ENCODE peak calls at places on chromosomes 3 and 15, in eight cellular contexts. U is AG09309, W is brain microvascular endothelial cell, L is AG10803, E is body of pancreas, O is bronchial epithelial cell, D is right lobe of liver, F is fibroblast of the aortic adventitia. T is an unnamed sample.

GRCh38 chr3:125916376-125916978 is 52.5 kb upstream of the ROPN1B start:
- DNase-seq in D (peak), F (peak), L (peak), W (no peak), U (peak), E (peak), O (peak), T (peak)

GRCh38 chr3:188955919-188956318 is 215.9 kb upstream of the TPRG1 start:
- DNase-seq in U (no peak), F (no peak), O (no peak), D (no peak), W (no peak), E (no peak), L (no peak), T (no peak)

GRCh38 chr3:127485396-127486170 is 105.0 kb downstream of the TPRA1 start:
- DNase-seq in W (no peak), O (no peak), U (no peak), D (no peak), F (no peak), L (no peak), E (no peak), T (no peak)

GRCh38 chr3:52471371-52472238 is 16.2 kb downstream of the NISCH start:
- DNase-seq in O (peak), L (peak), D (peak), U (no peak), E (peak), F (peak), W (peak), T (no peak)

GRCh38 chr15:45449878-45450277 is 71.5 kb upstream of the GATM start:
- DNase-seq in D (no peak), W (no peak), E (peak), L (no peak), O (peak), U (no peak), F (no peak), T (no peak)

GRCh38 chr15:80752204-80752603 is 27.0 kb upstream of the CEMIP start:
- DNase-seq in D (no peak), U (no peak), L (no peak), E (no peak), W (no peak), F (no peak), O (no peak), T (no peak)

GRCh38 chr3:12965999-12966846 is 107.0 kb downstream of the IQSEC1 start:
- DNase-seq in W (no peak), O (peak), F (no peak), E (no peak), D (no peak), L (no peak), U (no peak), T (no peak)

GRCh38 chr3:114370537-114371174 is 76.8 kb downstream of the TIGIT start:
- DNase-seq in L (no peak), E (no peak), W (no peak), F (no peak), O (no peak), D (no peak), U (no peak), T (no peak)

GRCh38 chr3:18389108-18389733 is 35.9 kb downstream of the SATB1 start:
- DNase-seq in O (peak), U (no peak), D (no peak), F (peak), W (no peak), L (peak), E (peak), T (no peak)

GRCh38 chr15:34716111-34716510 is 38.7 kb downstream of the GJD2 start:
- DNase-seq in F (no peak), L (no peak), E (peak), O (no peak), W (no peak), D (peak), U (no peak), T (no peak)

GRCh38 chr3:107813066-107813465 is 277.8 kb downstream of the CD47 start:
- DNase-seq in W (peak), U (no peak), O (no peak), L (no peak), D (no peak), E (no peak), F (peak), T (no peak)

GRCh38 chr15:43514241-43515057 is 3.0 kb upstream of the MAP1A start:
- DNase-seq in F (peak), W (no peak), D (no peak), U (no peak), O (no peak), E (no peak), L (peak), T (no peak)

GRCh38 chr15:27092404-27092803 is 121.4 kb downstream of the GABRG3 start:
- DNase-seq in D (no peak), W (no peak), E (no peak), F (no peak), L (no peak), U (no peak), O (no peak), T (no peak)

GRCh38 chr3:111729087-111729846 is 129.8 kb upstream of the PHLDB2 start:
- DNase-seq in D (no peak), F (peak), W (peak), O (no peak), L (peak), U (peak), E (peak), T (no peak)

GRCh38 chr15:79775821-79776220 is 121.0 kb downstream of the MTHFS start:
- DNase-seq in D (no peak), E (no peak), U (no peak), O (no peak), L (no peak), F (no peak), W (no peak), T (no peak)

GRCh38 chr3:198079771-198080520 is 119.9 kb downstream of the LMLN start:
- DNase-seq in E (peak), U (no peak), L (no peak), O (peak), F (no peak), D (no peak), W (no peak), T (no peak)

GRCh38 chr3:7309707-7310106 is 448.8 kb downstream of the GRM7 start:
- DNase-seq in E (peak), D (no peak), F (peak), U (no peak), W (no peak), L (peak), O (no peak), T (no peak)

GRCh38 chr3:57004154-57004730 is 56.2 kb upstream of the SPATA12 start:
- DNase-seq in F (no peak), D (no peak), O (peak), U (no peak), L (no peak), W (no peak), E (no peak), T (no peak)

GRCh38 chr15:93043621-93044300 is 45.2 kb downstream of the RGMA start:
- DNase-seq in L (no peak), E (no peak), U (no peak), O (no peak), W (no peak), D (peak), F (no peak), T (no peak)

GRCh38 chr15:95174281-95174680 is 942.9 kb downstream of the MCTP2 start:
- DNase-seq in L (peak), F (no peak), E (peak), O (no peak), W (no peak), U (no peak), D (no peak), T (no peak)

GRCh38 chr3:8239095-8239494 is 262.5 kb upstream of the LMCD1 start:
- DNase-seq in D (peak), E (peak), O (peak), F (no peak), L (no peak), W (no peak), U (no peak), T (no peak)

GRCh38 chr3:139537325-139537724 is 2.2 kb downstream of the RBP1 start:
- DNase-seq in E (no peak), D (no peak), F (peak), O (peak), L (peak), U (no peak), W (peak), T (no peak)

GRCh38 chr3:133459400-133459799 is 59.5 kb downstream of the BFSP2 start:
- DNase-seq in E (no peak), D (peak), F (peak), O (no peak), W (no peak), U (no peak), L (no peak), T (no peak)

GRCh38 chr3:66473637-66474036 is 27.2 kb downstream of the LRIG1 start:
- DNase-seq in O (no peak), W (peak), E (no peak), U (peak), F (peak), L (peak), D (no peak), T (peak)

GRCh38 chr15:60424006-60424405 is 26.2 kb upstream of the ANXA2 start:
- DNase-seq in U (no peak), F (no peak), L (no peak), E (no peak), D (no peak), O (no peak), W (no peak), T (no peak)

GRCh38 chr3:120418866-120419490 is 31.8 kb downstream of the FSTL1 start:
- DNase-seq in E (peak), L (no peak), W (peak), U (no peak), D (peak), O (peak), F (peak), T (no peak)

GRCh38 chr3:134567605-134568004 is 81.7 kb downstream of the CEP63 start:
- DNase-seq in O (no peak), F (no peak), W (no peak), E (no peak), L (no peak), D (no peak), U (no peak), T (no peak)

GRCh38 chr3:88744896-88745295 is 362.5 kb upstream of the EPHA3 start:
- DNase-seq in F (no peak), E (no peak), D (no peak), L (peak), O (no peak), W (no peak), U (no peak), T (no peak)

GRCh38 chr15:28881600-28881999 is 4.2 kb upstream of the APBA2 start:
- DNase-seq in D (no peak), O (no peak), F (no peak), U (no peak), L (no peak), W (no peak), E (no peak), T (no peak)

GRCh38 chr15:31401282-31401681 is 74.6 kb downstream of the KLF13 start:
- DNase-seq in O (no peak), D (no peak), E (no peak), F (no peak), L (no peak), W (no peak), U (no peak), T (no peak)

GRCh38 chr15:31402003-31402402 is 75.4 kb downstream of the KLF13 start:
- DNase-seq in E (no peak), L (no peak), F (no peak), U (no peak), D (no peak), W (no peak), O (no peak), T (no peak)

GRCh38 chr15:31403606-31404005 is 77.0 kb downstream of the KLF13 start:
- DNase-seq in O (peak), W (peak), D (no peak), E (no peak), U (peak), L (peak), F (peak), T (no peak)

GRCh38 chr15:31403096-31403495 is 76.5 kb downstream of the KLF13 start:
- DNase-seq in W (peak), U (no peak), O (no peak), D (no peak), L (peak), E (no peak), F (no peak), T (no peak)

DNA sequence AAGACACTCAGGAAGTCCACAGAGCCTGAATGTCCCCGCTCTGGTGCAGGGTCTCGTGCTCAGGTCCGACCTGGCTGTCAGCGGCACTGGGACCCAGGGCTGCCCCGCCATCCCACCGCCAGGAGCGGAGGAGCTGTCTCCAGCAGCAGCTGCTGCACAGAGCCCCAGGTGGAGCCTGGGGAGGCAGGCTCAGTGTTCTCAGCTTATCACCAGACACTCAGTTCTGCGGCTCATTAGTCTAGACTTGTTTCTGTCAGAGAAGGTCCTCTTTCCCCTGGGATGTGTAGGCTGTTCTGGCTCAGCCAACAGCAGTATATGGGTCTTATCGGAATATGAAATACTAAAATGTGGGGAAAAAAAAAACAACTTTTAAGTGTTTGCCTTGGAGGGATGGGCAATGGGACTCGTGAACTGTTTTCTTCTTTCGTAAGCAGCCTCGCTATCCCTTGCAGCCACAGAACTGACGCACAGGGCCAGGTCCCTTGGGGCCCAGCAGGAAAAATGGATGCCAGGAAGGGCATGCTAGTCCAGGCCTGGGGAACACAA is 75.9 kb downstream of the KLF13 start:
- DNase-seq in E (no peak), U (peak), F (peak), D (no peak), W (peak), L (peak), O (no peak), T (no peak)
- TF ChIP-seq CTCF in E (no peak), U (no peak), F (no peak), D (no peak), W (no peak), L (no peak), O (no peak), T (no peak)

GRCh38 chr3:24829011-24829581 is 334.4 kb upstream of the THRB start:
- DNase-seq in D (peak), W (no peak), O (no peak), F (no peak), U (no peak), E (peak), L (no peak), T (no peak)
- H3K4me3 ChIP-seq in D (peak), W (peak), O (peak), F (no peak), U (no peak), E (peak), L (no peak), T (no peak)

DNA sequence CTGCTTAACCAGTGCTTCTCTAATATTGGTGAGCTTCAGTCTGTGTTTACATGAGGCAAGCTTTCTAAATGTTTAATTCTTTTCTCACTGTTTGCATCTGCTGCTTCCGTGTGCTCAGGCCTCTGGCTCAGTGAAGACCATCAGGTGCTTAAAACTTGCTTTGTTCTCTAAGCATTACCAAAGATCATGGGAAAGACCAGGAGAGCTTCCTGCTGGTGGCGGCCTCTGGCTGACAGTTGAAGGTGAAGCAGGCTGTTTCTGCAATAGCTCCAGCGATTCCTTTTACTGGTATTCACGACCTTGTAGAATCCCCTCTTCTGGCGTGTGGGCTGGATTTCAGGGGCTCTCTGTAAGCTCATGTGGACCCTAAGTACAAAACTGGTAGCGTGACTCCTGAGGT is 45.1 kb downstream of the EDEM1 start:
- DNase-seq in E (no peak), U (no peak), O (no peak), W (no peak), L (no peak), F (no peak), D (no peak), T (no peak)
- TF ChIP-seq CTCF in E (no peak), U (no peak), O (no peak), W (no peak), L (no peak), F (no peak), D (no peak), T (peak)

GRCh38 chr3:50274371-50275104 is 4.3 kb upstream of the LSMEM2 start:
- DNase-seq in U (no peak), O (peak), L (peak), F (peak), D (peak), E (peak), W (no peak), T (no peak)

GRCh38 chr3:50271314-50272072 is 2.5 kb downstream of the SEMA3B start:
- DNase-seq in F (no peak), U (no peak), O (no peak), W (no peak), L (no peak), D (no peak), E (no peak), T (no peak)

GRCh38 chr3:50270841-50271240 is 1.9 kb downstream of the SEMA3B start:
- DNase-seq in F (no peak), L (no peak), O (no peak), W (no peak), E (no peak), D (no peak), U (no peak), T (no peak)

GRCh38 chr3:50273689-50274065 is 4.7 kb downstream of the SEMA3B start:
- DNase-seq in O (no peak), E (no peak), D (no peak), F (no peak), L (no peak), U (no peak), W (no peak), T (no peak)

GRCh38 chr3:50272911-50273688 is 4.2 kb downstream of the SEMA3B start:
- DNase-seq in D (peak), W (peak), U (no peak), F (peak), E (peak), O (peak), L (peak), T (peak)
- H3K4me3 ChIP-seq in D (peak), W (peak), U (no peak), F (peak), E (no peak), O (no peak), L (peak), T (no peak)

DNA sequence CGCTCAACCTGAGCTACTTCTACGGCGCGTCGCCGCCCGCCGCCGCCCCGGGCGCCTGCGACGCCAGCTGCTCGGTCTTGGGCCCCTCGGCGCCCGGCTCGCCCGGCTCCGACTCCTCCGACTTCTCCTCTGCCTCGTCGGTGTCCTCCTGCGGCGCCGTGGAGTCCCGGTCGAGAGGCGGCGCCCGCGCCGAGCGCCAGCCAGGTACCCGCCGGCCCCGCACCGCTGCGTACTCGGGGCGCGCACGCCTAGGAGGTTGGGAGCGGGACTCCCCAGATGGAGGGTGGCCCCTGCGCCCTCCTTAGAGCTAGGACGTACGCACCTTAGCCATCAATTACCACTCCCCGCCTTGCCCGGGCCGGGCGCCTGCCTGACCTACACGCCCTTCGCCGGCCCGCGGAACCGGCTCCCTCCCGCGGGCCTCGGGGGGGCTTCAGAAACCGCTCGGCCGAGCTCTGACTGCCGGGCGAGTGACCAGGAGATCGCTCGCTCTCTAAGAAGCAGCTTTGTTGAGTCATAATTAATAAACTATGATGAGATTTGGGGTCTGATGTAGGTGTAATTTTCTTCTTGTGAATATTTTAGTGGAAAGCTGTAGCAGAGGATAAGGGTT is 506 bp downstream of the NFKBIZ start:
- DNase-seq in W (no peak), U (no peak), E (peak), F (no peak), L (no peak), D (peak), O (no peak), T (no peak)
- TF ChIP-seq CTCF in W (no peak), U (no peak), E (no peak), F (no peak), L (no peak), D (no peak), O (peak), T (no peak)

GRCh38 chr3:129618901-129619671 is 12.6 kb upstream of the PLXND1 start:
- DNase-seq in F (no peak), W (no peak), L (no peak), U (no peak), D (peak), O (no peak), E (no peak), T (no peak)
- H3K4me3 ChIP-seq in F (no peak), W (no peak), L (no peak), U (no peak), D (no peak), O (no peak), E (no peak), T (no peak)

DNA sequence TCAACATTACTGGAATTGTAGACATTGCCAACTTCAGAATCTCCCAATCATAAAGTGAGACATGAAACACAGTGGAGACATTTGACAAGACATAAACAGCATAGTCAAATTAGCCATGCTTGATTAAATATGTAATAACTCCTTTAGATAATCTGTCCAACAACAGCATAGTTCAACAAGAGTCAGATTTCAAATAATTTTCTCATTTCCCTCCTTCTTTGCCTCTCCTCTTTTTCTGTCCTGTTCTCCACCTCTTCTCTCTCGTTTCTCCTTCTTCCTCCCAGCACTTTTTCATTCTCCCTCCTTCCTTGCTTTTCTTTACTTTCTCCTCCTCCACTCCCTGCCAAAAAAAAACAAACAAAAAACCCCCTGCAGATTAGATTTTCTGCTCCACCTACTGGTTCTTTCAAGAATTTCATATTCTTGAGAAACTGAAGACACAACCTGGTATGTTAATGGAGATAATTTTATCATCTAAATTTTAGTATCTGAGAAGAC is 20.1 kb downstream of the CPOX start:
- DNase-seq in L (no peak), O (peak), W (no peak), U (no peak), F (peak), D (no peak), E (no peak), T (no peak)
- TF ChIP-seq CTCF in L (peak), O (no peak), W (peak), U (peak), F (peak), D (no peak), E (no peak), T (peak)

GRCh38 chr3:77606372-77606771 is 566.5 kb downstream of the ROBO2 start:
- DNase-seq in D (no peak), F (no peak), E (no peak), L (no peak), U (no peak), W (no peak), O (peak), T (no peak)
- H3K4me3 ChIP-seq in D (no peak), F (no peak), E (no peak), L (no peak), U (no peak), W (no peak), O (no peak), T (no peak)

GRCh38 chr3:36741285-36741684 is 23.1 kb downstream of the DCLK3 start:
- DNase-seq in L (peak), W (no peak), D (no peak), U (no peak), F (peak), O (peak), E (no peak), T (no peak)
- TF ChIP-seq CTCF in L (peak), W (peak), D (no peak), U (peak), F (peak), O (peak), E (no peak), T (peak)

T was measured in HFF-Myc.